ENCODE peak calls at places on chromosomes 11 and 22, in seven cellular contexts. P is cardiac fibroblast, I is astrocyte of the spinal cord, Q is astrocyte of the cerebellum, R is spleen, L is lower lobe of right lung, G is testis. X is an unnamed sample.

GRCh38 chr11:78929092-78929905 is 354.6 kb upstream of the NARS2 start:
- DNase-seq in P (no peak), I (no peak), Q (no peak), R (no peak), L (no peak), G (no peak), X (no peak)

GRCh38 chr22:45240810-45241631 is at the start of gene KIAA0930:
- DNase-seq in P (peak; percentile 69), I (peak; percentile 48), Q (peak; percentile 20), R (peak; percentile 96), L (peak; percentile 86), G (peak; percentile 84), X (peak; percentile 61)

GRCh38 chr11:21814169-21814568 is 378.7 kb upstream of the ANO5 start:
- DNase-seq in P (peak; percentile 88), I (peak; percentile 1), Q (no peak), R (no peak), L (no peak), G (peak; percentile 40), X (no peak)

GRCh38 chr22:43570531-43571144 is 158.8 kb downstream of the MPPED1 start:
- DNase-seq in P (no peak), I (no peak), Q (no peak), R (no peak), L (no peak), G (no peak), X (no peak)

GRCh38 chr11:104912102-104912501 is 13.8 kb upstream of the CASP12 start:
- DNase-seq in P (no peak), I (no peak), Q (no peak), R (no peak), L (no peak), G (no peak), X (no peak)

GRCh38 chr22:40547729-40548143 is 88.8 kb downstream of the MRTFA start:
- DNase-seq in P (peak; percentile 55), I (no peak), Q (no peak), R (no peak), L (no peak), G (no peak), X (peak; percentile 30)

GRCh38 chr22:16974298-16975084 is 33.5 kb downstream of the GAB4 start:
- DNase-seq in P (no peak), I (no peak), Q (no peak), R (no peak), L (no peak), G (no peak), X (no peak)

GRCh38 chr22:42673898-42674390 is 24.8 kb upstream of the CYB5R3 start:
- DNase-seq in P (peak; percentile 38), I (peak; percentile 25), Q (no peak), R (no peak), L (no peak), G (peak; percentile 80), X (peak; percentile 28)

GRCh38 chr11:112298535-112298934 is 37.9 kb upstream of the PLET1 start:
- DNase-seq in P (no peak), I (no peak), Q (no peak), R (no peak), L (no peak), G (no peak), X (no peak)

GRCh38 chr11:35141538-35141937 is 2.6 kb downstream of the CD44 start:
- DNase-seq in P (no peak), I (no peak), Q (no peak), R (peak; percentile 90), L (peak; percentile 85), G (peak; percentile 34), X (no peak)

GRCh38 chr11:72091292-72091691 is 10.6 kb downstream of the LRRC51 start:
- DNase-seq in P (peak; percentile 75), I (peak; percentile 60), Q (peak; percentile 40), R (peak; percentile 86), L (peak; percentile 72), G (peak; percentile 86), X (peak; percentile 70)

GRCh38 chr11:16924462-16924825 is 89.8 kb downstream of the PLEKHA7 start:
- DNase-seq in P (no peak), I (no peak), Q (no peak), R (no peak), L (no peak), G (no peak), X (no peak)

GRCh38 chr11:61730222-61730994 is 22.0 kb upstream of the MYRF start:
- DNase-seq in P (no peak), I (no peak), Q (no peak), R (no peak), L (no peak), G (no peak), X (no peak)

GRCh38 chr11:73173755-73174494 is 31.8 kb upstream of the FCHSD2 start:
- DNase-seq in P (no peak), I (no peak), Q (no peak), R (peak; percentile 82), L (no peak), G (peak; percentile 65), X (no peak)

GRCh38 chr11:68998390-68998911 is 14.6 kb downstream of the MRGPRF start:
- DNase-seq in P (no peak), I (peak; percentile 33), Q (no peak), R (peak; percentile 54), L (peak; percentile 30), G (peak; percentile 16), X (no peak)

GRCh38 chr11:133991101-133991500 is 34.3 kb upstream of the IGSF9B start:
- DNase-seq in P (no peak), I (no peak), Q (no peak), R (no peak), L (no peak), G (no peak), X (no peak)

GRCh38 chr22:39428597-39429071 is 28.2 kb upstream of the MGAT3 start:
- DNase-seq in P (no peak), I (peak; percentile 87), Q (peak; percentile 57), R (peak; percentile 59), L (peak; percentile 11), G (no peak), X (no peak)

GRCh38 chr22:30390974-30391691 is 3.9 kb upstream of the RNF215 start:
- DNase-seq in P (peak; percentile 78), I (peak; percentile 80), Q (peak; percentile 31), R (peak; percentile 92), L (peak; percentile 82), G (peak; percentile 57), X (peak; percentile 73)

GRCh38 chr11:116148056-116148455 is 624.7 kb downstream of the BUD13 start:
- DNase-seq in P (no peak), I (no peak), Q (no peak), R (no peak), L (no peak), G (no peak), X (no peak)

GRCh38 chr11:35715649-35716048 is 53.1 kb downstream of the TRIM44 start:
- DNase-seq in P (no peak), I (no peak), Q (no peak), R (no peak), L (no peak), G (no peak), X (no peak)

GRCh38 chr22:29369460-29369859 is 18.9 kb downstream of the AP1B1 start:
- DNase-seq in P (peak; percentile 74), I (peak; percentile 85), Q (peak; percentile 73), R (peak; percentile 76), L (peak; percentile 65), G (peak; percentile 57), X (peak; percentile 82)

GRCh38 chr11:76668362-76669155 is 2.0 kb downstream of the LRRC32 start:
- DNase-seq in P (no peak), I (no peak), Q (no peak), R (peak; percentile 68), L (no peak), G (no peak), X (no peak)
- H3K4me3 ChIP-seq in P (peak overlapping the region; percentile 60), I (no peak overlapping the region), Q (no peak overlapping the region), R (peak overlapping the region; percentile 64), L (peak overlapping the region; percentile 77), G (no peak overlapping the region), X (no peak overlapping the region)

GRCh38 chr11:1059759-1060158 is 14.9 kb upstream of the MUC2 start:
- DNase-seq in P (no peak), I (no peak), Q (no peak), R (no peak), L (no peak), G (no peak), X (no peak)
- TF ChIP-seq CTCF in P (no peak), I (no peak), Q (no peak), R (no peak), L (no peak), G (no peak), X (no peak)

GRCh38 chr11:117204283-117205080 is 5.3 kb downstream of the TAGLN start:
- DNase-seq in P (no peak), I (no peak), Q (no peak), R (no peak), L (no peak), G (no peak), X (no peak)
- H3K4me3 ChIP-seq in P (no peak overlapping the region), I (no peak overlapping the region), Q (no peak overlapping the region), R (no peak overlapping the region), L (no peak overlapping the region), G (no peak overlapping the region), X (no peak overlapping the region)

GRCh38 chr11:120549346-120549745 is 37.8 kb downstream of the GRIK4 start:
- DNase-seq in P (no peak), I (no peak), Q (no peak), R (no peak), L (no peak), G (no peak), X (no peak)

GRCh38 chr11:120547301-120547700 is 35.8 kb downstream of the GRIK4 start:
- DNase-seq in P (no peak), I (no peak), Q (no peak), R (no peak), L (no peak), G (no peak), X (peak; percentile 15)

GRCh38 chr11:120546312-120547205 is 35.0 kb downstream of the GRIK4 start:
- DNase-seq in P (peak; percentile 91), I (peak; percentile 94), Q (peak; percentile 91), R (no peak), L (no peak), G (no peak), X (peak; percentile 95)

GRCh38 chr11:120548682-120549209 is 37.2 kb downstream of the GRIK4 start:
- DNase-seq in P (no peak), I (no peak), Q (no peak), R (no peak), L (no peak), G (no peak), X (no peak)

DNA sequence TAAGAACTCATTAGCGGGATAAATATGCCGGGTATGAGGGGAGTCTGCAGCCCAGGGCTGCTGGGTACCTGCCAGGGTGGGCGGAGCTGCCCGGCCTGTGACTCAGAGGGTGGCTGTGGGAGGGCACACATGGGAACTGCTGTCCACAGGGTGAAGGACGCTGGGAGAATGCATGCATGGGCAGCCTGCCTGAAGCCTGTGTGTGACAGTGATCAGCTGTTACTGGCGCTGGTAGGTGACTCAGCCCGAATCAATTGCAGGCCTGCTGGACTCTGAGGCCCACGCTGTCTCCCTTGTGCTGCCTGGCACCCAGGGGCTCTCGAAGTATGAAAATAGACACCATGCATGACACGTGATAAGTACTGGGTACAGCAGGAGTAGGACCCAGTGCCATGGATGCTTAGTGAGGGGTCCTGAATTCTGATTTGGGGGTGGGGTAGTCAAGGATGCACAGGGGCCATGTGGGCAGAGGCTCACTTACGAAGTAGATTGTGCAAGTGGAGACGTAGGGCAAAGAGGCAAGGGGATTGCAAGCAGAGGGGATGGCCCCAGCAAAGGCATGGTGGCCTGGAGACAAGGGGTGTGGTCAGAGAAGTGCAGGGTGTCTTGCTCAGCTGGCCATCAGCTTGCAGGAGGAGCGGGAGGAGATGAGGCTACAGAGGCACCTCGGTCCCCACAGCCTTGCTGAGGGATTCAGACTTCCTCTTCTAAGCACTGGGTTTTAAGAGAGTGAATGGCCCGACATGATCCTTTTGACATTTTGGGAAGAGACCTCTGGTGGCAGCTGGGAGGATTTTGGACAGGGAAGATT is 36.5 kb downstream of the GRIK4 start:
- DNase-seq in P (peak; percentile 89), I (peak; percentile 88), Q (peak; percentile 74), R (peak; percentile 85), L (peak; percentile 70), G (peak; percentile 95), X (peak; percentile 94)
- TF ChIP-seq CTCF in P (no peak), I (no peak), Q (no peak), R (no peak), L (no peak), G (no peak), X (peak; percentile 15)